ENCODE peak calls at places on chromosome 1, in four cellular contexts. One of them, this sample, is unnamed.

GRCh38 chr1:53500184-53501064 is 41.2 kb downstream of the DMRTB1 start:
- DNase-seq in activated CD8-positive, alpha-beta memory T cell treated with anti-CD3 and anti-CD28 coated beads for 4 hours: no peak
- DNase-seq in activated CD4-positive, alpha-beta T cell treated with anti-CD3 and anti-CD28 coated beads, Interleukin-2, amount 10 ng/mL, durations not matched to agents 7 days and 5 days: no peak
- DNase-seq in GM03348: no peak
- DNase-seq in this sample: no peak

GRCh38 chr1:2468041-2468472 is 8.0 kb upstream of the PLCH2 start:
- DNase-seq in activated CD8-positive, alpha-beta memory T cell treated with anti-CD3 and anti-CD28 coated beads for 4 hours: no peak
- DNase-seq in activated CD4-positive, alpha-beta T cell treated with anti-CD3 and anti-CD28 coated beads, Interleukin-2, amount 10 ng/mL, durations not matched to agents 7 days and 5 days: peak
- DNase-seq in GM03348: peak
- DNase-seq in this sample: peak

GRCh38 chr1:229079196-229079595 is 191.7 kb upstream of the RAB4A start:
- DNase-seq in activated CD8-positive, alpha-beta memory T cell treated with anti-CD3 and anti-CD28 coated beads for 4 hours: no peak
- DNase-seq in activated CD4-positive, alpha-beta T cell treated with anti-CD3 and anti-CD28 coated beads, Interleukin-2, amount 10 ng/mL, durations not matched to agents 7 days and 5 days: no peak
- DNase-seq in GM03348: no peak
- DNase-seq in this sample: no peak

GRCh38 chr1:85502625-85503083 is 37.7 kb upstream of the DDAH1 start:
- DNase-seq in activated CD8-positive, alpha-beta memory T cell treated with anti-CD3 and anti-CD28 coated beads for 4 hours: no peak
- DNase-seq in activated CD4-positive, alpha-beta T cell treated with anti-CD3 and anti-CD28 coated beads, Interleukin-2, amount 10 ng/mL, durations not matched to agents 7 days and 5 days: no peak
- DNase-seq in GM03348: peak
- DNase-seq in this sample: peak

GRCh38 chr1:154404984-154405761 is at the start of gene IL6R:
- DNase-seq in activated CD8-positive, alpha-beta memory T cell treated with anti-CD3 and anti-CD28 coated beads for 4 hours: peak
- DNase-seq in activated CD4-positive, alpha-beta T cell treated with anti-CD3 and anti-CD28 coated beads, Interleukin-2, amount 10 ng/mL, durations not matched to agents 7 days and 5 days: peak
- DNase-seq in GM03348: peak
- DNase-seq in this sample: peak

GRCh38 chr1:27542463-27543273 is 52.7 kb upstream of the WASF2 start:
- DNase-seq in activated CD8-positive, alpha-beta memory T cell treated with anti-CD3 and anti-CD28 coated beads for 4 hours: no peak
- DNase-seq in activated CD4-positive, alpha-beta T cell treated with anti-CD3 and anti-CD28 coated beads, Interleukin-2, amount 10 ng/mL, durations not matched to agents 7 days and 5 days: no peak
- DNase-seq in GM03348: no peak
- DNase-seq in this sample: peak

GRCh38 chr1:158180741-158181576 is at the start of gene CD1D:
- DNase-seq in activated CD8-positive, alpha-beta memory T cell treated with anti-CD3 and anti-CD28 coated beads for 4 hours: no peak
- DNase-seq in activated CD4-positive, alpha-beta T cell treated with anti-CD3 and anti-CD28 coated beads, Interleukin-2, amount 10 ng/mL, durations not matched to agents 7 days and 5 days: no peak
- DNase-seq in GM03348: peak
- DNase-seq in this sample: peak

GRCh38 chr1:11505591-11506538 is 26.9 kb downstream of the DISP3 start:
- DNase-seq in activated CD8-positive, alpha-beta memory T cell treated with anti-CD3 and anti-CD28 coated beads for 4 hours: no peak
- DNase-seq in activated CD4-positive, alpha-beta T cell treated with anti-CD3 and anti-CD28 coated beads, Interleukin-2, amount 10 ng/mL, durations not matched to agents 7 days and 5 days: no peak
- DNase-seq in GM03348: no peak
- DNase-seq in this sample: no peak

GRCh38 chr1:2415801-2416208 is 3.4 kb upstream of the PEX10 start:
- DNase-seq in activated CD8-positive, alpha-beta memory T cell treated with anti-CD3 and anti-CD28 coated beads for 4 hours: no peak
- DNase-seq in activated CD4-positive, alpha-beta T cell treated with anti-CD3 and anti-CD28 coated beads, Interleukin-2, amount 10 ng/mL, durations not matched to agents 7 days and 5 days: peak
- DNase-seq in GM03348: no peak
- DNase-seq in this sample: no peak

GRCh38 chr1:167467126-167467725 is 51.1 kb downstream of the CD247 start:
- DNase-seq in activated CD8-positive, alpha-beta memory T cell treated with anti-CD3 and anti-CD28 coated beads for 4 hours: no peak
- DNase-seq in activated CD4-positive, alpha-beta T cell treated with anti-CD3 and anti-CD28 coated beads, Interleukin-2, amount 10 ng/mL, durations not matched to agents 7 days and 5 days: no peak
- DNase-seq in GM03348: no peak
- DNase-seq in this sample: no peak

GRCh38 chr1:151858030-151858746 is 4.7 kb upstream of the THEM5 start:
- DNase-seq in activated CD8-positive, alpha-beta memory T cell treated with anti-CD3 and anti-CD28 coated beads for 4 hours: no peak
- DNase-seq in activated CD4-positive, alpha-beta T cell treated with anti-CD3 and anti-CD28 coated beads, Interleukin-2, amount 10 ng/mL, durations not matched to agents 7 days and 5 days: no peak
- DNase-seq in GM03348: no peak
- DNase-seq in this sample: peak

GRCh38 chr1:152110365-152110859 is 4.8 kb downstream of the TCHH start:
- DNase-seq in activated CD8-positive, alpha-beta memory T cell treated with anti-CD3 and anti-CD28 coated beads for 4 hours: no peak
- DNase-seq in activated CD4-positive, alpha-beta T cell treated with anti-CD3 and anti-CD28 coated beads, Interleukin-2, amount 10 ng/mL, durations not matched to agents 7 days and 5 days: peak
- DNase-seq in GM03348: peak
- DNase-seq in this sample: peak

GRCh38 chr1:4626560-4627319 is 27.7 kb upstream of the AJAP1 start:
- DNase-seq in activated CD8-positive, alpha-beta memory T cell treated with anti-CD3 and anti-CD28 coated beads for 4 hours: no peak
- DNase-seq in activated CD4-positive, alpha-beta T cell treated with anti-CD3 and anti-CD28 coated beads, Interleukin-2, amount 10 ng/mL, durations not matched to agents 7 days and 5 days: no peak
- DNase-seq in GM03348: no peak
- DNase-seq in this sample: no peak

This sample was measured in GM23248.